ENCODE peak calls at places on chromosomes 7 and 10, in four cellular contexts. Q is H1, C is GM12878, U is HepG2. J is an unnamed sample.

GRCh38 chr7:151872531-151873401 is 4.1 kb downstream of the PRKAG2 start:
- DNase-seq in C (no peak), U (no peak), Q (no peak), J (no peak)

GRCh38 chr7:100127866-100128601 is 1.3 kb downstream of the MBLAC1 start:
- DNase-seq in U (no peak), C (no peak), Q (peak), J (no peak)

GRCh38 chr7:6654113-6654841 is 17.2 kb downstream of the ZNF316 start:
- DNase-seq in Q (no peak), C (no peak), U (no peak), J (no peak)

GRCh38 chr10:104548090-104548489 is 93.0 kb upstream of the SORCS3 start:
- DNase-seq in U (no peak), Q (peak), C (no peak), J (peak)

GRCh38 chr10:78222096-78222790 is 188.6 kb downstream of the RPS24 start:
- DNase-seq in Q (no peak), U (no peak), C (no peak), J (no peak)

GRCh38 chr10:43899224-43899959 is 250.7 kb upstream of the ZNF32 start:
- DNase-seq in C (no peak), Q (no peak), U (no peak), J (no peak)

GRCh38 chr7:126495001-126495400 is 757.7 kb downstream of the GRM8 start:
- DNase-seq in C (no peak), Q (no peak), U (no peak), J (no peak)

GRCh38 chr7:151897951-151898686 is 21.2 kb upstream of the PRKAG2 start:
- DNase-seq in C (no peak), U (no peak), Q (no peak), J (no peak)

GRCh38 chr10:75941181-75941580 is 509.8 kb downstream of the LRMDA start:
- DNase-seq in C (no peak), U (no peak), Q (no peak), J (no peak)

GRCh38 chr10:32788359-32788758 is 169.7 kb downstream of the ITGB1 start:
- DNase-seq in U (peak), Q (no peak), C (no peak), J (no peak)

GRCh38 chr10:107914450-107915276 is 750.2 kb upstream of the SORCS1 start:
- DNase-seq in U (no peak), Q (peak), C (no peak), J (no peak)

GRCh38 chr7:923108-924041 is 31.1 kb downstream of the ADAP1 start:
- DNase-seq in C (peak), U (no peak), Q (peak), J (no peak)

GRCh38 chr7:921581-922333 is 32.7 kb downstream of the ADAP1 start:
- DNase-seq in Q (no peak), U (no peak), C (no peak), J (no peak)

GRCh38 chr7:920351-921070 is 34.0 kb downstream of the ADAP1 start:
- DNase-seq in U (no peak), Q (peak), C (no peak), J (no peak)

GRCh38 chr7:921071-921461 is 33.4 kb downstream of the ADAP1 start:
- DNase-seq in C (no peak), U (no peak), Q (peak), J (no peak)

DNA sequence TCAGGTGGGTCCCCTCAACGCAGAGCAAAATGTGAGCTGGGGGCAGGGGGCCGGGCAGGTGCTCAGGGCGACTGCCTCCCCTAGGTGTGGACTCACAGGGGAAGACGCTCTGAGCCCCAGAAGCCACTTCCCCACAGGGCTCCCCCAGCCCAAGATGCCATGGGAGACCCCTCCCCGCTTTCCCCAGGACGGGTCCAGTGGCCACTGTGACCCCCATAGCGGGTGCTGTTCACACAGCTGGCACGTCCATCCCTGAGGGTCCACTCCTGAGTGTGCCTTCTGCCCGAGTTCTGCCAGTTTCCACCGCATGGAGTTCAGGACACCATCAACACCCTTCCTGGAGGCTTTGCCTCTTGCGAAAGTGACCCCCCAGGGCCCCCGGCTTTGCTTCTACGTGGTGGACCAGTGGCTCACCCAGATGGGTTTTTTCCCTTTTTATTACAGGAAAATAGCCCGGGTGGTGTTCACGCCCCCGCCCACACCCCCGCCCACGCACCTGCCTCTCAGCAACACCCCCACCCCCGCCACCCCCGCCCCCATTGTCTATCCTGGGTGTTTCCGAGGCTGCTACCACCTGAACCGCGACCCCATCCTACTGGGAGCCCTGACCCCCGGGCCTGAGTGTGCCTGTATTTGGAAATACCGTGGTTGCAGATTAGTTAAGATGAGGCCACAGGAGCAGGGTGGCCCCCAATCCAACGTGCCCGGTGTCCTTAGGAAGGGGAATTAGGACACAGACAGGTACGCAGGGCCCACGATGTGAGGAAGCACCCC is 32.0 kb downstream of the ADAP1 start:
- DNase-seq in Q (no peak), U (no peak), C (no peak), J (no peak)
- TF ChIP-seq ZNF274 in Q (no peak), U (no peak), C (no peak), J (no peak)

GRCh38 chr7:69564454-69565417 is 33.5 kb upstream of the AUTS2 start:
- DNase-seq in C (peak), Q (no peak), U (peak), J (no peak)
- TF ChIP-seq SUZ12 in C (no peak), Q (no peak), U (no peak), J (no peak)

GRCh38 chr7:364536-364935 is 74.6 kb downstream of the FOXL3 start:
- DNase-seq in U (no peak), Q (no peak), C (no peak), J (no peak)
- TF ChIP-seq ZNF274 in U (no peak), Q (no peak), C (no peak), J (no peak)

DNA sequence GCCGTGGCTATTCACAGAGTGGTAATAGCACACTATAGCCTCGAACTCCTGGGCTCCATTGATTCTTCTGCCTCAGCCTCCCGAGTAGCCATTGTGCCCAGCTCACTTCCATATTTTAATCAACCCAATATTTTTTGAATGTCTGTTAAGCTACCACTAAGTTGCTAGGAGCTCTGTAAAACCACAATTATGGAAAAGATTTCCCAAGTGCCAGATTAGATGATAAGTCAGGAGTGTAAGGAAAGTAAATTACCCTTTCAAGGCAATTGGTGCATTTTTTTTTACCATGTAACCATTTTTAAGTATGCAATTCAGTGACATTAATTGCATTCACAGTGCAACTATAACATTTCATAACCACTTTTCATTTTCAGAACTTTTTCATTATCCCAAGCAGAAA is 87.5 kb upstream of the GATAD1 start:
- DNase-seq in U (no peak), Q (no peak), C (no peak), J (no peak)
- TF ChIP-seq SUZ12 in U (no peak), Q (no peak), C (no peak), J (no peak)

J was measured in NT2/D1.